ENCODE peak calls at places on chromosomes 12 and 14, in five cellular contexts. One of them, this sample, is unnamed.

GRCh38 chr12:106078358-106079025 is 60.3 kb downstream of the NUAK1 start:
- DNase-seq in fibroblast of pulmonary artery: peak
- DNase-seq in astrocyte of the spinal cord: peak
- DNase-seq in epithelial cell of esophagus: peak
- DNase-seq in foreskin fibroblast: peak
- DNase-seq in this sample: peak

GRCh38 chr12:89831696-89832095 is 123.1 kb upstream of the ATP2B1 start:
- DNase-seq in fibroblast of pulmonary artery: no peak
- DNase-seq in astrocyte of the spinal cord: no peak
- DNase-seq in epithelial cell of esophagus: no peak
- DNase-seq in foreskin fibroblast: no peak
- DNase-seq in this sample: no peak

GRCh38 chr14:100776681-100777365 is 49.1 kb upstream of the MEG3 start:
- DNase-seq in fibroblast of pulmonary artery: no peak
- DNase-seq in astrocyte of the spinal cord: no peak
- DNase-seq in epithelial cell of esophagus: no peak
- DNase-seq in foreskin fibroblast: no peak
- DNase-seq in this sample: no peak

GRCh38 chr12:27515671-27516070 is 8.3 kb upstream of the PPFIBP1 start:
- DNase-seq in fibroblast of pulmonary artery: no peak
- DNase-seq in astrocyte of the spinal cord: no peak
- DNase-seq in epithelial cell of esophagus: no peak
- DNase-seq in foreskin fibroblast: no peak
- DNase-seq in this sample: no peak

GRCh38 chr12:102900389-102900788 is 16.7 kb downstream of the PAH start:
- DNase-seq in fibroblast of pulmonary artery: no peak
- DNase-seq in astrocyte of the spinal cord: no peak
- DNase-seq in epithelial cell of esophagus: no peak
- DNase-seq in foreskin fibroblast: no peak
- DNase-seq in this sample: no peak

GRCh38 chr12:89486231-89486630 is 38.4 kb downstream of the GALNT4 start:
- DNase-seq in fibroblast of pulmonary artery: no peak
- DNase-seq in astrocyte of the spinal cord: no peak
- DNase-seq in epithelial cell of esophagus: no peak
- DNase-seq in foreskin fibroblast: no peak
- DNase-seq in this sample: no peak

GRCh38 chr12:109767991-109768900 is 54.6 kb downstream of the FAM222A start:
- DNase-seq in fibroblast of pulmonary artery: no peak
- DNase-seq in astrocyte of the spinal cord: no peak
- DNase-seq in epithelial cell of esophagus: no peak
- DNase-seq in foreskin fibroblast: no peak
- DNase-seq in this sample: no peak

GRCh38 chr14:34693228-34693939 is 21.0 kb downstream of the CFL2 start:
- DNase-seq in fibroblast of pulmonary artery: no peak
- DNase-seq in astrocyte of the spinal cord: no peak
- DNase-seq in epithelial cell of esophagus: peak
- DNase-seq in foreskin fibroblast: no peak
- DNase-seq in this sample: no peak

GRCh38 chr14:56724013-56724412 is 86.3 kb downstream of the OTX2 start:
- DNase-seq in fibroblast of pulmonary artery: no peak
- DNase-seq in astrocyte of the spinal cord: no peak
- DNase-seq in epithelial cell of esophagus: no peak
- DNase-seq in foreskin fibroblast: no peak
- DNase-seq in this sample: no peak

GRCh38 chr12:7439579-7440505 is 4.1 kb downstream of the CD163L1 start:
- DNase-seq in fibroblast of pulmonary artery: peak
- DNase-seq in astrocyte of the spinal cord: peak
- DNase-seq in epithelial cell of esophagus: peak
- DNase-seq in foreskin fibroblast: peak
- DNase-seq in this sample: peak

GRCh38 chr12:1517007-1517406 is 77.4 kb downstream of the FBXL14 start:
- DNase-seq in fibroblast of pulmonary artery: peak
- DNase-seq in astrocyte of the spinal cord: peak
- DNase-seq in epithelial cell of esophagus: peak
- DNase-seq in foreskin fibroblast: peak
- DNase-seq in this sample: peak

GRCh38 chr12:108653922-108654321 is 20.2 kb upstream of the SELPLG start:
- DNase-seq in fibroblast of pulmonary artery: no peak
- DNase-seq in astrocyte of the spinal cord: no peak
- DNase-seq in epithelial cell of esophagus: no peak
- DNase-seq in foreskin fibroblast: no peak
- DNase-seq in this sample: no peak

GRCh38 chr12:124520258-124520657 is 47.2 kb downstream of the NCOR2 start:
- DNase-seq in fibroblast of pulmonary artery: peak
- DNase-seq in astrocyte of the spinal cord: peak
- DNase-seq in epithelial cell of esophagus: peak
- DNase-seq in foreskin fibroblast: no peak
- DNase-seq in this sample: peak

GRCh38 chr14:96383445-96383844 is 8.5 kb upstream of the AK7 start:
- DNase-seq in fibroblast of pulmonary artery: no peak
- DNase-seq in astrocyte of the spinal cord: no peak
- DNase-seq in epithelial cell of esophagus: peak
- DNase-seq in foreskin fibroblast: no peak
- DNase-seq in this sample: no peak

GRCh38 chr12:67647547-67648305 is 819 bp upstream of the DYRK2 start:
- DNase-seq in fibroblast of pulmonary artery: peak
- DNase-seq in astrocyte of the spinal cord: peak
- DNase-seq in epithelial cell of esophagus: peak
- DNase-seq in foreskin fibroblast: peak
- DNase-seq in this sample: peak

GRCh38 chr14:53668861-53669260 is 287.8 kb downstream of the BMP4 start:
- DNase-seq in fibroblast of pulmonary artery: peak
- DNase-seq in astrocyte of the spinal cord: peak
- DNase-seq in epithelial cell of esophagus: no peak
- DNase-seq in foreskin fibroblast: no peak
- DNase-seq in this sample: peak

GRCh38 chr14:35883677-35884293 is 57.6 kb downstream of the BRMS1L start:
- DNase-seq in fibroblast of pulmonary artery: peak
- DNase-seq in astrocyte of the spinal cord: peak
- DNase-seq in epithelial cell of esophagus: peak
- DNase-seq in foreskin fibroblast: no peak
- DNase-seq in this sample: peak

GRCh38 chr14:92035890-92036289 is 4.0 kb downstream of the TRIP11 start:
- DNase-seq in fibroblast of pulmonary artery: no peak
- DNase-seq in astrocyte of the spinal cord: no peak
- DNase-seq in epithelial cell of esophagus: no peak
- DNase-seq in foreskin fibroblast: no peak
- DNase-seq in this sample: no peak

GRCh38 chr12:5912437-5913334 is 32.4 kb downstream of the ANO2 start:
- DNase-seq in fibroblast of pulmonary artery: no peak
- DNase-seq in astrocyte of the spinal cord: no peak
- DNase-seq in epithelial cell of esophagus: no peak
- DNase-seq in foreskin fibroblast: no peak
- DNase-seq in this sample: no peak

GRCh38 chr12:122491991-122492390 is 8.7 kb downstream of the ZCCHC8 start:
- DNase-seq in fibroblast of pulmonary artery: no peak
- DNase-seq in astrocyte of the spinal cord: no peak
- DNase-seq in epithelial cell of esophagus: no peak
- DNase-seq in foreskin fibroblast: peak
- DNase-seq in this sample: no peak

GRCh38 chr12:53381739-53382630 is 2.0 kb downstream of the SP1 start:
- DNase-seq in fibroblast of pulmonary artery: peak
- DNase-seq in astrocyte of the spinal cord: peak
- DNase-seq in epithelial cell of esophagus: peak
- DNase-seq in foreskin fibroblast: peak
- DNase-seq in this sample: peak

GRCh38 chr12:31471061-31471460 is 119.9 kb downstream of the DENND5B start:
- DNase-seq in fibroblast of pulmonary artery: no peak
- DNase-seq in astrocyte of the spinal cord: no peak
- DNase-seq in epithelial cell of esophagus: no peak
- DNase-seq in foreskin fibroblast: no peak
- DNase-seq in this sample: no peak

GRCh38 chr12:101876861-101877815 is at the start of gene DRAM1:
- DNase-seq in fibroblast of pulmonary artery: peak
- DNase-seq in astrocyte of the spinal cord: peak
- DNase-seq in epithelial cell of esophagus: peak
- DNase-seq in foreskin fibroblast: peak
- DNase-seq in this sample: peak

GRCh38 chr12:34188974-34189373 is 166.7 kb downstream of the ALG10 start:
- DNase-seq in fibroblast of pulmonary artery: no peak
- DNase-seq in astrocyte of the spinal cord: no peak
- DNase-seq in epithelial cell of esophagus: no peak
- DNase-seq in foreskin fibroblast: no peak
- DNase-seq in this sample: no peak

GRCh38 chr12:49982246-49983229 is 9.8 kb downstream of the AQP6 start:
- DNase-seq in fibroblast of pulmonary artery: no peak
- DNase-seq in astrocyte of the spinal cord: no peak
- DNase-seq in epithelial cell of esophagus: no peak
- DNase-seq in foreskin fibroblast: peak
- DNase-seq in this sample: peak

GRCh38 chr12:89051065-89051677 is 301.1 kb downstream of the DUSP6 start:
- DNase-seq in fibroblast of pulmonary artery: peak
- DNase-seq in astrocyte of the spinal cord: peak
- DNase-seq in epithelial cell of esophagus: peak
- DNase-seq in foreskin fibroblast: no peak
- DNase-seq in this sample: peak

GRCh38 chr12:46370380-46370734 is 2.2 kb downstream of the SLC38A2 start:
- DNase-seq in fibroblast of pulmonary artery: peak
- DNase-seq in astrocyte of the spinal cord: no peak
- DNase-seq in epithelial cell of esophagus: no peak
- DNase-seq in foreskin fibroblast: no peak
- DNase-seq in this sample: peak

GRCh38 chr14:43706901-43707300 is 800.2 kb downstream of the FSCB start:
- DNase-seq in fibroblast of pulmonary artery: peak
- DNase-seq in astrocyte of the spinal cord: no peak
- DNase-seq in epithelial cell of esophagus: no peak
- DNase-seq in foreskin fibroblast: no peak
- DNase-seq in this sample: peak

GRCh38 chr12:10453144-10453543 is at the start of gene KLRC1:
- DNase-seq in fibroblast of pulmonary artery: no peak
- DNase-seq in astrocyte of the spinal cord: no peak
- DNase-seq in epithelial cell of esophagus: peak
- DNase-seq in foreskin fibroblast: no peak
- DNase-seq in this sample: no peak

GRCh38 chr14:24196071-24197061 is 1.1 kb upstream of the TM9SF1 start:
- DNase-seq in fibroblast of pulmonary artery: peak
- DNase-seq in astrocyte of the spinal cord: peak
- DNase-seq in epithelial cell of esophagus: peak
- DNase-seq in foreskin fibroblast: no peak
- DNase-seq in this sample: peak

GRCh38 chr14:90625445-90625844 is 190.8 kb downstream of the TTC7B start:
- DNase-seq in fibroblast of pulmonary artery: no peak
- DNase-seq in astrocyte of the spinal cord: no peak
- DNase-seq in epithelial cell of esophagus: no peak
- DNase-seq in foreskin fibroblast: peak
- DNase-seq in this sample: no peak

GRCh38 chr14:58198086-58198485 is 1.9 kb upstream of the ACTR10 start:
- DNase-seq in fibroblast of pulmonary artery: no peak
- DNase-seq in astrocyte of the spinal cord: no peak
- DNase-seq in epithelial cell of esophagus: no peak
- DNase-seq in foreskin fibroblast: no peak
- DNase-seq in this sample: no peak

GRCh38 chr14:29489911-29490310 is 437.7 kb downstream of the PRKD1 start:
- DNase-seq in fibroblast of pulmonary artery: no peak
- DNase-seq in astrocyte of the spinal cord: no peak
- DNase-seq in epithelial cell of esophagus: no peak
- DNase-seq in foreskin fibroblast: no peak
- DNase-seq in this sample: no peak

DNA sequence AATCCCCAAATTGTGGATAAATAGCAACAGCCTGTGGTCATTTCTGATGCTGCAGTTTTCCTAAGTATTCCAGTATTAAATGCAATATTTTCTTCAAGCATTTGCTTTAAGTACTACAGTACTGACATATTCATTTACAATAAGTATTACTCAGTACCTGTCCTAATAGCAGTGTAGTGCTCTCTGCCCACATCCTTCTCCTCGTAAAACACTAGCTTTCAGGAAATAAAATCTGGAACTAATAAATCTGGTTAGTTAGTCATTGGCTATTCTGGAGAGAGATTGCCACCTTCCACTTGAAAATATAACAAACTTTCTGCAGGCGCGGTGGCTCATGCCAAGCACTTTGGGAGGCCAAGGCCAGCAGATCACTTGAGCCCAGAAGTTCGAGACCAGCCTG is 441.5 kb downstream of the PRKD1 start:
- DNase-seq in fibroblast of pulmonary artery: no peak
- DNase-seq in astrocyte of the spinal cord: no peak
- DNase-seq in epithelial cell of esophagus: no peak
- DNase-seq in foreskin fibroblast: peak
- DNase-seq in this sample: no peak
- H3K4me3 ChIP-seq in fibroblast of pulmonary artery: no peak
- H3K4me3 ChIP-seq in astrocyte of the spinal cord: no peak
- H3K4me3 ChIP-seq in epithelial cell of esophagus: no peak
- H3K4me3 ChIP-seq in foreskin fibroblast: no peak
- H3K4me3 ChIP-seq in this sample: no peak

GRCh38 chr14:38941485-38941884 is 161.6 kb downstream of the SEC23A start:
- DNase-seq in fibroblast of pulmonary artery: no peak
- DNase-seq in astrocyte of the spinal cord: no peak
- DNase-seq in epithelial cell of esophagus: no peak
- DNase-seq in foreskin fibroblast: no peak
- DNase-seq in this sample: no peak
- TF ChIP-seq CTCF in fibroblast of pulmonary artery: no peak
- TF ChIP-seq CTCF in astrocyte of the spinal cord: no peak
- TF ChIP-seq CTCF in epithelial cell of esophagus: no peak
- TF ChIP-seq CTCF in foreskin fibroblast: no peak
- TF ChIP-seq CTCF in this sample: no peak

GRCh38 chr12:14394317-14395058 is 29.0 kb downstream of the ATF7IP start:
- DNase-seq in fibroblast of pulmonary artery: peak
- DNase-seq in astrocyte of the spinal cord: peak
- DNase-seq in epithelial cell of esophagus: peak
- DNase-seq in foreskin fibroblast: no peak
- DNase-seq in this sample: peak
- H3K4me3 ChIP-seq in fibroblast of pulmonary artery: no peak
- H3K4me3 ChIP-seq in astrocyte of the spinal cord: no peak
- H3K4me3 ChIP-seq in epithelial cell of esophagus: no peak
- H3K4me3 ChIP-seq in foreskin fibroblast: no peak
- H3K4me3 ChIP-seq in this sample: no peak

DNA sequence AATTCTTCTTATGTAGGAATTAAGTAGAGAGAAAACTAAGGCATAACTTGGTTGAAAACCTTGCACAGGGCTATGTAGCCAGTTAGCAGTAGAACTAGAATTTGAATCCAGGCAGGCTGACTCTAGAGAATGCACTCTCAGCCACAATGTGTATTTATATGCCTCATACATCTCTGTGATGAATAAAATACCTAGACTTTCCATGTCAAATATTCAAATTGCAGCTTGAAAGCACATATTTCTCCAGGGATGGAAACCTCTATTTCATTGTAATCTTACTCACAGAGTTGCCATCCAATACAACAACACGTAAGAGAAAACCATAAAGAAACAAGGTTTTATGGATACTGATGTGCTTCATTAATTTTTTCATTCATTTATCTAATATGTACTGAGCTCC is 256.0 kb upstream of the FLRT2 start:
- DNase-seq in fibroblast of pulmonary artery: no peak
- DNase-seq in astrocyte of the spinal cord: no peak
- DNase-seq in epithelial cell of esophagus: no peak
- DNase-seq in foreskin fibroblast: no peak
- DNase-seq in this sample: no peak
- TF ChIP-seq CTCF in fibroblast of pulmonary artery: no peak
- TF ChIP-seq CTCF in astrocyte of the spinal cord: no peak
- TF ChIP-seq CTCF in epithelial cell of esophagus: no peak
- TF ChIP-seq CTCF in foreskin fibroblast: no peak
- TF ChIP-seq CTCF in this sample: no peak

GRCh38 chr14:60653388-60653690 is 4.1 kb upstream of the SIX1 start:
- DNase-seq in fibroblast of pulmonary artery: no peak
- DNase-seq in astrocyte of the spinal cord: no peak
- DNase-seq in epithelial cell of esophagus: no peak
- DNase-seq in foreskin fibroblast: no peak
- DNase-seq in this sample: no peak
- H3K4me3 ChIP-seq in fibroblast of pulmonary artery: no peak
- H3K4me3 ChIP-seq in astrocyte of the spinal cord: peak
- H3K4me3 ChIP-seq in epithelial cell of esophagus: peak
- H3K4me3 ChIP-seq in foreskin fibroblast: peak
- H3K4me3 ChIP-seq in this sample: no peak

GRCh38 chr14:105376521-105377440 is 21.6 kb upstream of the TEX22 start:
- DNase-seq in fibroblast of pulmonary artery: no peak
- DNase-seq in astrocyte of the spinal cord: no peak
- DNase-seq in epithelial cell of esophagus: no peak
- DNase-seq in foreskin fibroblast: no peak
- DNase-seq in this sample: no peak
- TF ChIP-seq CTCF in fibroblast of pulmonary artery: no peak
- TF ChIP-seq CTCF in astrocyte of the spinal cord: no peak
- TF ChIP-seq CTCF in epithelial cell of esophagus: no peak
- TF ChIP-seq CTCF in foreskin fibroblast: no peak
- TF ChIP-seq CTCF in this sample: no peak

This sample was measured in cardiac fibroblast.